ENCODE peak calls at places on chromosomes 4 and X, in seven cellular contexts. One of them, this sample, is unnamed. For H3K4me1, the result is how much of the 10 kb centered on the place peaks cover.

GRCh38 chrX:108399427-108400165 is 38.6 kb downstream of the COL4A6 start:
- DNase-seq in tibial artery: no peak
- DNase-seq in endodermal cell: no peak
- DNase-seq in upper lobe of right lung: no peak
- DNase-seq in GM23338: no peak
- DNase-seq in lower lobe of right lung: no peak
- DNase-seq in left ventricle myocardium inferior: no peak
- DNase-seq in this sample: no peak

GRCh38 chr4:37685726-37686372 is 327 bp downstream of the RELL1 start:
- DNase-seq in endodermal cell: no peak
- DNase-seq in left ventricle myocardium inferior: peak
- DNase-seq in GM23338: peak
- DNase-seq in upper lobe of right lung: peak
- DNase-seq in lower lobe of right lung: no peak
- DNase-seq in tibial artery: peak
- DNase-seq in this sample: no peak

GRCh38 chrX:138745215-138745614 is 33.7 kb upstream of the FGF13 start:
- DNase-seq in upper lobe of right lung: no peak
- DNase-seq in lower lobe of right lung: no peak
- DNase-seq in tibial artery: no peak
- DNase-seq in GM23338: peak
- DNase-seq in left ventricle myocardium inferior: no peak
- DNase-seq in endodermal cell: peak
- DNase-seq in this sample: no peak

GRCh38 chr4:109690690-109691410 is 12.4 kb downstream of the CASP6 start:
- DNase-seq in left ventricle myocardium inferior: no peak
- DNase-seq in lower lobe of right lung: no peak
- DNase-seq in tibial artery: no peak
- DNase-seq in upper lobe of right lung: no peak
- DNase-seq in GM23338: no peak
- DNase-seq in endodermal cell: no peak
- DNase-seq in this sample: no peak

GRCh38 chr4:48445704-48446103 is 37.4 kb upstream of the SLC10A4 start:
- DNase-seq in upper lobe of right lung: no peak
- DNase-seq in lower lobe of right lung: no peak
- DNase-seq in endodermal cell: no peak
- DNase-seq in left ventricle myocardium inferior: no peak
- DNase-seq in GM23338: peak
- DNase-seq in tibial artery: no peak
- DNase-seq in this sample: no peak

GRCh38 chr4:180292339-180292738 is 1950.9 kb upstream of the TENM3 start:
- DNase-seq in left ventricle myocardium inferior: no peak
- DNase-seq in upper lobe of right lung: no peak
- DNase-seq in lower lobe of right lung: no peak
- DNase-seq in tibial artery: no peak
- DNase-seq in endodermal cell: no peak
- DNase-seq in GM23338: no peak
- DNase-seq in this sample: no peak

GRCh38 chr4:81351653-81352455 is 119.9 kb downstream of the RASGEF1B start:
- DNase-seq in GM23338: peak
- DNase-seq in tibial artery: peak
- DNase-seq in upper lobe of right lung: peak
- DNase-seq in lower lobe of right lung: peak
- DNase-seq in left ventricle myocardium inferior: peak
- DNase-seq in endodermal cell: peak
- DNase-seq in this sample: peak

GRCh38 chrX:15413101-15413500 is 28.9 kb upstream of the VEGFD start:
- DNase-seq in upper lobe of right lung: no peak
- DNase-seq in lower lobe of right lung: no peak
- DNase-seq in left ventricle myocardium inferior: no peak
- DNase-seq in GM23338: no peak
- DNase-seq in tibial artery: no peak
- DNase-seq in endodermal cell: no peak
- DNase-seq in this sample: no peak

GRCh38 chrX:103347682-103348397 is 8.5 kb upstream of the TCEAL9 start:
- DNase-seq in upper lobe of right lung: no peak
- DNase-seq in endodermal cell: peak
- DNase-seq in tibial artery: no peak
- DNase-seq in left ventricle myocardium inferior: no peak
- DNase-seq in GM23338: peak
- DNase-seq in lower lobe of right lung: no peak
- DNase-seq in this sample: no peak

GRCh38 chr4:172983014-172983413 is 185.6 kb upstream of the GALNT7 start:
- DNase-seq in lower lobe of right lung: no peak
- DNase-seq in tibial artery: peak
- DNase-seq in upper lobe of right lung: no peak
- DNase-seq in endodermal cell: no peak
- DNase-seq in left ventricle myocardium inferior: no peak
- DNase-seq in GM23338: no peak
- DNase-seq in this sample: no peak

GRCh38 chrX:87728024-87728423 is 210.4 kb downstream of the KLHL4 start:
- DNase-seq in GM23338: no peak
- DNase-seq in tibial artery: no peak
- DNase-seq in lower lobe of right lung: no peak
- DNase-seq in left ventricle myocardium inferior: no peak
- DNase-seq in upper lobe of right lung: no peak
- DNase-seq in endodermal cell: no peak
- DNase-seq in this sample: no peak

GRCh38 chr4:139659735-139660424 is 5.7 kb upstream of the MGST2 start:
- DNase-seq in tibial artery: no peak
- DNase-seq in endodermal cell: no peak
- DNase-seq in upper lobe of right lung: no peak
- DNase-seq in lower lobe of right lung: no peak
- DNase-seq in GM23338: no peak
- DNase-seq in left ventricle myocardium inferior: no peak
- DNase-seq in this sample: no peak

GRCh38 chrX:133005038-133005437 is 46.6 kb upstream of the HS6ST2 start:
- DNase-seq in upper lobe of right lung: no peak
- DNase-seq in endodermal cell: peak
- DNase-seq in GM23338: peak
- DNase-seq in tibial artery: no peak
- DNase-seq in lower lobe of right lung: no peak
- DNase-seq in left ventricle myocardium inferior: no peak
- DNase-seq in this sample: no peak

GRCh38 chrX:47420264-47420663 is 49.9 kb downstream of the ZNF157 start:
- DNase-seq in tibial artery: no peak
- DNase-seq in endodermal cell: no peak
- DNase-seq in left ventricle myocardium inferior: no peak
- DNase-seq in lower lobe of right lung: no peak
- DNase-seq in GM23338: no peak
- DNase-seq in upper lobe of right lung: no peak
- DNase-seq in this sample: no peak

GRCh38 chr4:28709821-28710330 is 1849.2 kb downstream of the STIM2 start:
- DNase-seq in GM23338: no peak
- DNase-seq in left ventricle myocardium inferior: no peak
- DNase-seq in upper lobe of right lung: no peak
- DNase-seq in endodermal cell: no peak
- DNase-seq in tibial artery: no peak
- DNase-seq in lower lobe of right lung: no peak
- DNase-seq in this sample: no peak

GRCh38 chr4:40915318-40916217 is 165.8 kb downstream of the NSUN7 start:
- DNase-seq in endodermal cell: no peak
- DNase-seq in left ventricle myocardium inferior: no peak
- DNase-seq in upper lobe of right lung: no peak
- DNase-seq in GM23338: no peak
- DNase-seq in tibial artery: no peak
- DNase-seq in lower lobe of right lung: no peak
- DNase-seq in this sample: no peak

GRCh38 chrX:110384490-110384889 is 25.8 kb downstream of the RTL9 start:
- DNase-seq in upper lobe of right lung: no peak
- DNase-seq in tibial artery: no peak
- DNase-seq in endodermal cell: no peak
- DNase-seq in GM23338: no peak
- DNase-seq in left ventricle myocardium inferior: no peak
- DNase-seq in lower lobe of right lung: no peak
- DNase-seq in this sample: no peak

GRCh38 chrX:40083120-40083978 is 14.4 kb downstream of the BCOR start:
- DNase-seq in GM23338: peak
- DNase-seq in endodermal cell: peak
- DNase-seq in upper lobe of right lung: peak
- DNase-seq in lower lobe of right lung: peak
- DNase-seq in left ventricle myocardium inferior: peak
- DNase-seq in tibial artery: no peak
- DNase-seq in this sample: peak
- H3K4me3 ChIP-seq in GM23338: peak
- H3K4me3 ChIP-seq in endodermal cell: peak
- H3K4me3 ChIP-seq in upper lobe of right lung: peak
- H3K4me3 ChIP-seq in lower lobe of right lung: peak
- H3K4me3 ChIP-seq in left ventricle myocardium inferior: peak
- H3K4me3 ChIP-seq in tibial artery: peak
- H3K4me3 ChIP-seq in this sample: peak

DNA sequence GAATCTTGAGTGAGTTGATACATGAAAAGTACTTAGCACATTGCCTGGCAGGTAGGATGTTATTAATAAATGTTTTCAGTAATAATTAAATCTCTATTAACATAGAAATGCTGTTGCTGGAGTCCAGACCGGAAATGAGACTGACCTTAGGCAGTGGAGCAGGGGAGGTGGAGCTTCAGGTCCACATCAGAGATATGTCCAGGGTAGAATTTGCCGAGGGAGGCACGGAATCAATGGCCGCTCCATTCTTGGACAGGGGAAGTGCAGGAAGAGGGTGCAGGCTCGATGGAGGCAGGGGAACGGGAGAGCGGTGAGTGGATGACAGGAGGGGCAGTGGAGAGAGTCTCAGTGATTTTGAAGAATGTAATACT is 107.3 kb downstream of the GATB start:
- DNase-seq in upper lobe of right lung: no peak
- DNase-seq in endodermal cell: no peak
- DNase-seq in GM23338: no peak
- DNase-seq in tibial artery: no peak
- DNase-seq in left ventricle myocardium inferior: no peak
- DNase-seq in lower lobe of right lung: no peak
- DNase-seq in this sample: no peak
- H3K27ac ChIP-seq in upper lobe of right lung: no peak
- H3K27ac ChIP-seq in endodermal cell: no peak
- H3K27ac ChIP-seq in GM23338: no peak
- H3K27ac ChIP-seq in tibial artery: no peak
- H3K27ac ChIP-seq in left ventricle myocardium inferior: no peak
- H3K27ac ChIP-seq in lower lobe of right lung: no peak
- H3K27ac ChIP-seq in this sample: no peak

GRCh38 chr4:77002321-77002720 is 52.8 kb downstream of the SEPTIN11 start:
- DNase-seq in endodermal cell: no peak
- DNase-seq in tibial artery: no peak
- DNase-seq in GM23338: no peak
- DNase-seq in upper lobe of right lung: no peak
- DNase-seq in left ventricle myocardium inferior: no peak
- DNase-seq in lower lobe of right lung: no peak
- DNase-seq in this sample: no peak
- H3K4me1 ChIP-seq in endodermal cell: under half
- H3K4me1 ChIP-seq in tibial artery: under half
- H3K4me1 ChIP-seq in GM23338: under half
- H3K4me1 ChIP-seq in upper lobe of right lung: under half
- H3K4me1 ChIP-seq in left ventricle myocardium inferior: under half
- H3K4me1 ChIP-seq in lower lobe of right lung: under half
- H3K4me1 ChIP-seq in this sample: under half

GRCh38 chrX:17632942-17633341 is 104.4 kb upstream of the SCML1 start:
- DNase-seq in endodermal cell: no peak
- DNase-seq in left ventricle myocardium inferior: no peak
- DNase-seq in tibial artery: no peak
- DNase-seq in lower lobe of right lung: no peak
- DNase-seq in upper lobe of right lung: no peak
- DNase-seq in GM23338: no peak
- DNase-seq in this sample: no peak
- H3K4me3 ChIP-seq in endodermal cell: no peak
- H3K4me3 ChIP-seq in left ventricle myocardium inferior: no peak
- H3K4me3 ChIP-seq in tibial artery: no peak
- H3K4me3 ChIP-seq in lower lobe of right lung: no peak
- H3K4me3 ChIP-seq in upper lobe of right lung: no peak
- H3K4me3 ChIP-seq in GM23338: no peak
- H3K4me3 ChIP-seq in this sample: no peak

DNA sequence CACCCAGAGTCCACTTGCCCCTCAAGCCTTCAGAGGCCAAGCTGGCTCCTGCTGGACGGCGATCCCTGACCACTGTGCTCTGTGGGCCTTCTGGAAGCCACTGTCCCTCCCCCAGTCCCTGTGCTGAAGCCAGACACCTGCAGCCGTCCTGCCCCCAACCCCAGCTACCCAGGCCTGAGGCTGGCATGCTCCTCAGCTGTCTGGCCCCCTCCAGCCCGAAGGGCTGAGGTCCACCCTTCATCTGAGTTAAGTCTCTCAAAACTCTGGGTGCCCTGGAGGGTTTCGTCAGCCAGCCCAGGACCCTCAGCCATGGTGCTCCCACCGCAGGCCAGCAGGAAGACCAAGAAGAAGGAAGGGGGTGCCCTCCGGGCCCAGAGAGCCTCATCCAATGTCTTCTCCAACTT is 4.0 kb downstream of the MYL5 start:
- DNase-seq in GM23338: no peak
- DNase-seq in lower lobe of right lung: no peak
- DNase-seq in tibial artery: no peak
- DNase-seq in endodermal cell: no peak
- DNase-seq in left ventricle myocardium inferior: no peak
- DNase-seq in upper lobe of right lung: no peak
- DNase-seq in this sample: peak
- H3K27ac ChIP-seq in GM23338: no peak
- H3K27ac ChIP-seq in lower lobe of right lung: no peak
- H3K27ac ChIP-seq in tibial artery: no peak
- H3K27ac ChIP-seq in endodermal cell: no peak
- H3K27ac ChIP-seq in left ventricle myocardium inferior: no peak
- H3K27ac ChIP-seq in upper lobe of right lung: no peak
- H3K27ac ChIP-seq in this sample: no peak

This sample was measured in right cardiac atrium.